ENCODE peak calls at places on chromosomes 13 and 19, in four cellular contexts. One of them, this sample, is unnamed.

GRCh38 chr13:27171244-27171829 is at the start of gene USP12:
- DNase-seq in foreskin keratinocyte: no peak
- DNase-seq in tibial nerve: no peak
- DNase-seq in fibroblast of lung: peak
- DNase-seq in this sample: no peak

GRCh38 chr19:7789447-7789846 is 26.4 kb downstream of the CLEC4M start:
- DNase-seq in foreskin keratinocyte: no peak
- DNase-seq in tibial nerve: no peak
- DNase-seq in fibroblast of lung: no peak
- DNase-seq in this sample: no peak

GRCh38 chr19:15108845-15109767 is 1.9 kb downstream of the SYDE1 start:
- DNase-seq in foreskin keratinocyte: no peak
- DNase-seq in tibial nerve: no peak
- DNase-seq in fibroblast of lung: no peak
- DNase-seq in this sample: no peak

GRCh38 chr19:17339088-17339741 is 1.9 kb downstream of the GTPBP3 start:
- DNase-seq in foreskin keratinocyte: no peak
- DNase-seq in tibial nerve: no peak
- DNase-seq in fibroblast of lung: no peak
- DNase-seq in this sample: no peak

GRCh38 chr13:43608400-43609137 is 178.2 kb downstream of the ENOX1 start:
- DNase-seq in foreskin keratinocyte: no peak
- DNase-seq in tibial nerve: no peak
- DNase-seq in fibroblast of lung: no peak
- DNase-seq in this sample: no peak

GRCh38 chr13:48110930-48111721 is 16.2 kb upstream of the MED4 start:
- DNase-seq in foreskin keratinocyte: no peak
- DNase-seq in tibial nerve: peak
- DNase-seq in fibroblast of lung: peak
- DNase-seq in this sample: no peak

GRCh38 chr13:31786011-31786410 is 46.7 kb downstream of the RXFP2 start:
- DNase-seq in foreskin keratinocyte: peak
- DNase-seq in tibial nerve: no peak
- DNase-seq in fibroblast of lung: no peak
- DNase-seq in this sample: peak

GRCh38 chr13:75480691-75481175 is 1.2 kb downstream of the TBC1D4 start:
- DNase-seq in foreskin keratinocyte: peak
- DNase-seq in tibial nerve: peak
- DNase-seq in fibroblast of lung: peak
- DNase-seq in this sample: peak

GRCh38 chr19:49853852-49854849 is 3.2 kb downstream of the PTOV1 start:
- DNase-seq in foreskin keratinocyte: no peak
- DNase-seq in tibial nerve: no peak
- DNase-seq in fibroblast of lung: no peak
- DNase-seq in this sample: no peak

GRCh38 chr13:78806457-78806856 is 147.5 kb upstream of the OBI1 start:
- DNase-seq in foreskin keratinocyte: no peak
- DNase-seq in tibial nerve: no peak
- DNase-seq in fibroblast of lung: no peak
- DNase-seq in this sample: peak

GRCh38 chr13:20492641-20493040 is 33.0 kb downstream of the CRYL1 start:
- DNase-seq in foreskin keratinocyte: peak
- DNase-seq in tibial nerve: no peak
- DNase-seq in fibroblast of lung: peak
- DNase-seq in this sample: peak

GRCh38 chr19:45515081-45515624 is 7.9 kb downstream of the VASP start:
- DNase-seq in foreskin keratinocyte: no peak
- DNase-seq in tibial nerve: no peak
- DNase-seq in fibroblast of lung: no peak
- DNase-seq in this sample: no peak

GRCh38 chr13:27708325-27708724 is 84.0 kb upstream of the GSX1 start:
- DNase-seq in foreskin keratinocyte: no peak
- DNase-seq in tibial nerve: no peak
- DNase-seq in fibroblast of lung: no peak
- DNase-seq in this sample: peak

GRCh38 chr13:91805605-91806004 is 407.2 kb downstream of the GPC5 start:
- DNase-seq in foreskin keratinocyte: no peak
- DNase-seq in tibial nerve: no peak
- DNase-seq in fibroblast of lung: peak
- DNase-seq in this sample: no peak

GRCh38 chr13:77479326-77479725 is 56.2 kb upstream of the SCEL start:
- DNase-seq in foreskin keratinocyte: no peak
- DNase-seq in tibial nerve: no peak
- DNase-seq in fibroblast of lung: no peak
- DNase-seq in this sample: no peak

GRCh38 chr19:44142014-44142523 is 715 bp downstream of the ZNF234 start:
- DNase-seq in foreskin keratinocyte: peak
- DNase-seq in tibial nerve: no peak
- DNase-seq in fibroblast of lung: peak
- DNase-seq in this sample: peak

GRCh38 chr13:99058527-99059495 is 80.9 kb upstream of the DOCK9 start:
- DNase-seq in foreskin keratinocyte: no peak
- DNase-seq in tibial nerve: no peak
- DNase-seq in fibroblast of lung: no peak
- DNase-seq in this sample: peak

GRCh38 chr13:41065098-41065497 is 3.8 kb downstream of the WBP4 start:
- DNase-seq in foreskin keratinocyte: no peak
- DNase-seq in tibial nerve: no peak
- DNase-seq in fibroblast of lung: peak
- DNase-seq in this sample: no peak

GRCh38 chr13:54394908-54395307 is 1366.3 kb downstream of the OLFM4 start:
- DNase-seq in foreskin keratinocyte: no peak
- DNase-seq in tibial nerve: no peak
- DNase-seq in fibroblast of lung: no peak
- DNase-seq in this sample: no peak

GRCh38 chr13:110319774-110320509 is 12.9 kb downstream of the COL4A2 start:
- DNase-seq in foreskin keratinocyte: peak
- DNase-seq in tibial nerve: no peak
- DNase-seq in fibroblast of lung: peak
- DNase-seq in this sample: peak

GRCh38 chr13:71866173-71867091 is 572 bp downstream of the DACH1 start:
- DNase-seq in foreskin keratinocyte: no peak
- DNase-seq in tibial nerve: no peak
- DNase-seq in fibroblast of lung: peak
- DNase-seq in this sample: no peak

GRCh38 chr13:41939403-41939802 is 21.5 kb downstream of the VWA8 start:
- DNase-seq in foreskin keratinocyte: no peak
- DNase-seq in tibial nerve: no peak
- DNase-seq in fibroblast of lung: no peak
- DNase-seq in this sample: no peak

DNA sequence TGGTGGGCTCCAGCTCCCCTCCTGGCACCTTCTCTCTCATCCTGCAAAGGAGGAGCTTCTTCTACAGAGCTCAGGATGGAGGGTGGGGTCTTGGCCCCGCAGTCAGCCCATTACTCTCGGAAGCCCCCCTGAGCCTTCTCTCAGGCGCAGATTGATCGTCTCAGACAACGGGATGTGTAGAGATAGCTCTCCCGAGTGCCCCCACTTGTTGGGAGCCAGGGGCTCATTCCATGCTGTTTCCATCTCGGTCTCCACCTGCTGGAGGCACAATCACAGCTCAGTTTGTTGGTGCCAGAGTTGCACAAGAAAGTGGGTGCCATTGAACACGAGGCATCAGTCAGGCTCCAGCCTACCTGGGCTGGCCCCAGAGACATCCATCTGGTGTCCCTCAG is 3.6 kb upstream of the ZNF135 start:
- DNase-seq in foreskin keratinocyte: no peak
- DNase-seq in tibial nerve: no peak
- DNase-seq in fibroblast of lung: no peak
- DNase-seq in this sample: no peak
- TF ChIP-seq CTCF in foreskin keratinocyte: no peak
- TF ChIP-seq CTCF in tibial nerve: no peak
- TF ChIP-seq CTCF in fibroblast of lung: no peak
- TF ChIP-seq CTCF in this sample: no peak

DNA sequence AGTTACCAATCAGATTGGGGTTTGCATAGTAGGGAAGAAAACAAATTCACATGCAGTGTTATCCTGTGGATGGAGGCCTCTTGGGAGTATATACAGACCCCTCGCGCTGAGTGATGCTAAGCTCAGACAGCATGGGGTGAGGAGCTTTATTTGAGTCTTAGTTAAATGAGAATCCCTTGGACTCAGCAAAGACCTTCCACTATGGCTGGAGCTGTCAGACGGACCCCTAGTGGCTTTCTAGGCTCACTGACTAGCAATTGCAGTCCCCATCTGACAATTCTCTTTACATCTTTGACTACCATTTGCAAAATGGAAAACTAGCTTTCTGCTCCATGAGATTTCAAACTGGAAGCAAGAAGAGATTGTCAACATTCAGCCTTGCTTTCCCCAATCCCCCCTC is 90.4 kb downstream of the STOML3 start:
- DNase-seq in foreskin keratinocyte: no peak
- DNase-seq in tibial nerve: no peak
- DNase-seq in fibroblast of lung: no peak
- DNase-seq in this sample: no peak
- TF ChIP-seq CTCF in foreskin keratinocyte: no peak
- TF ChIP-seq CTCF in tibial nerve: no peak
- TF ChIP-seq CTCF in fibroblast of lung: no peak
- TF ChIP-seq CTCF in this sample: no peak

GRCh38 chr19:1987197-1988187 is 28.0 kb downstream of the BTBD2 start:
- DNase-seq in foreskin keratinocyte: no peak
- DNase-seq in tibial nerve: no peak
- DNase-seq in fibroblast of lung: no peak
- DNase-seq in this sample: no peak
- TF ChIP-seq CTCF in foreskin keratinocyte: no peak
- TF ChIP-seq CTCF in tibial nerve: no peak
- TF ChIP-seq CTCF in fibroblast of lung: no peak
- TF ChIP-seq CTCF in this sample: no peak

GRCh38 chr13:70792121-70792520 is 683.9 kb upstream of the KLHL1 start:
- DNase-seq in foreskin keratinocyte: no peak
- DNase-seq in tibial nerve: no peak
- DNase-seq in fibroblast of lung: no peak
- DNase-seq in this sample: no peak
- TF ChIP-seq CTCF in foreskin keratinocyte: no peak
- TF ChIP-seq CTCF in tibial nerve: no peak
- TF ChIP-seq CTCF in fibroblast of lung: no peak
- TF ChIP-seq CTCF in this sample: no peak

DNA sequence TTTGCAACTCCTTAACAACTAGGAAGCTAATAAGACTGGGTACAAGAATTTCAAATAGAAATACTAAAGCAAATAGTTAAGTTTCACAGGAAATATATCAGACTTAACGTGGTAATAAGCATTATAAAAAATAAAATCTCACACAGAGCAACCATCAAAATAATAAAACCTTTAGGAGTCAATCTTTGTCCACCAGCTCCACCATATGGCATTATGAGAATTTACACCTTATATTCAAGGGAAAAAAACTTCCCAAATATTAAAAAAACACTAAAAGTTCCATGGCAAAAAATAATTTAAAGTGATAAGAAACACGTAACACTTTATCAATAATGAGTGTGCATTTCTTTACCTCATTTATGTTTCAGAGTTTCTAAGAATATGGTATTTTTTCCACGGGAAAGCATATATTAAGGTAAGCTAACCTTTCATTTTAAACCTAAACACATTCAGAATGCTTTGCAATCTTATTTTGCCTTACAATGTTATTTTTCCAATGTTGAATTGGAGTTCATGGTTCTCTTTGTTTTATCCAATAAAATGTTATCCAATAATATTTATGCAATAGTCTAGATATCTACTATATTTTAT is 423.2 kb upstream of the SGCG start:
- DNase-seq in foreskin keratinocyte: no peak
- DNase-seq in tibial nerve: no peak
- DNase-seq in fibroblast of lung: peak
- DNase-seq in this sample: no peak
- TF ChIP-seq CTCF in foreskin keratinocyte: peak
- TF ChIP-seq CTCF in tibial nerve: peak
- TF ChIP-seq CTCF in fibroblast of lung: peak
- TF ChIP-seq CTCF in this sample: peak

DNA sequence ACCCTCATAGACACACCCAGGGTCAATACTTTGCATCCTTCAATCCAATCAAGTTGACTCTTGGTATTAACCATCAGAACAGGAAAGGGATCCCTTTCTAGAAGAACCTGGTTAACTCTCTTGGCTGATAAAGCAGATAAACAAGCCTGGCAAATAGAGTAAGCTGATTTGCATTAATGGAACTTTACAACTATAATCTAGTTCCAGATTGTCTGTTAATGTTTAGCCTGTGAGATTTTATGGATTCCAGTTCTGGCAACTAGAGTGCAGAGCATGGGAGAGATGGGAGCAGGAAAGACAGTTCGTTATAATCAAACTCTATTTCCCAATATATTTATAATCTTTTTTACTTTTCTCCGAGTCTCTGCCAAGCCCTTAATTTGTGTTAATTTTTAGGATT is 272.6 kb upstream of the KLHL1 start:
- DNase-seq in foreskin keratinocyte: no peak
- DNase-seq in tibial nerve: no peak
- DNase-seq in fibroblast of lung: no peak
- DNase-seq in this sample: no peak
- TF ChIP-seq CTCF in foreskin keratinocyte: no peak
- TF ChIP-seq CTCF in tibial nerve: no peak
- TF ChIP-seq CTCF in fibroblast of lung: no peak
- TF ChIP-seq CTCF in this sample: no peak

This sample was measured in MCF 10A.